ENCODE peak calls at places on chromosomes 12 and 14, in six cellular contexts. Q, G, P, V, W and N are unnamed samples.

GRCh38 chr12:87870493-87870892 is 158.7 kb downstream of the C12orf50 start:
- DNase-seq in Q (no peak), G (no peak), P (no peak), V (no peak), W (no peak), N (no peak)

GRCh38 chr12:88960213-88960878 is 380.1 kb upstream of the KITLG start:
- DNase-seq in Q (no peak), G (no peak), P (no peak), V (no peak), W (no peak), N (no peak)

GRCh38 chr12:44154128-44154527 is 318.2 kb downstream of the TMEM117 start:
- DNase-seq in Q (no peak), G (no peak), P (no peak), V (no peak), W (no peak), N (no peak)

GRCh38 chr14:104968541-104969401 is 9.4 kb downstream of the AHNAK2 start:
- DNase-seq in Q (peak; percentile 52), G (peak; percentile 56), P (no peak), V (peak; percentile 72), W (no peak), N (no peak)

GRCh38 chr14:61585598-61586538 is 109.4 kb upstream of the HIF1A start:
- DNase-seq in Q (peak; percentile 69), G (no peak), P (peak; percentile 87), V (peak; percentile 93), W (peak; percentile 77), N (no peak)

GRCh38 chr12:22410497-22410896 is 76.0 kb upstream of the ST8SIA1 start:
- DNase-seq in Q (no peak), G (no peak), P (no peak), V (no peak), W (no peak), N (no peak)

GRCh38 chr12:11954181-11954580 is 116.6 kb upstream of the BCL2L14 start:
- DNase-seq in Q (no peak), G (no peak), P (no peak), V (no peak), W (no peak), N (no peak)

GRCh38 chr14:68688872-68689371 is 103.9 kb downstream of the ZFP36L1 start:
- DNase-seq in Q (peak; percentile 47), G (no peak), P (no peak), V (no peak), W (peak; percentile 43), N (peak; percentile 13)

GRCh38 chr12:57452937-57453509 is 2.1 kb upstream of the INHBE start:
- DNase-seq in Q (peak; percentile 75), G (peak; percentile 65), P (peak; percentile 88), V (peak; percentile 88), W (peak; percentile 89), N (peak; percentile 83)

GRCh38 chr14:75001261-75001660 is 1.5 kb upstream of the EIF2B2 start:
- DNase-seq in Q (no peak), G (no peak), P (no peak), V (no peak), W (no peak), N (no peak)

GRCh38 chr12:92469837-92470236 is 233.0 kb upstream of the PLEKHG7 start:
- DNase-seq in Q (no peak), G (no peak), P (no peak), V (peak; percentile 55), W (peak; percentile 53), N (no peak)

GRCh38 chr14:92659765-92660561 is 88.5 kb downstream of the LGMN start:
- DNase-seq in Q (no peak), G (no peak), P (peak; percentile 32), V (peak; percentile 69), W (peak; percentile 75), N (no peak)

GRCh38 chr14:64725360-64725815 is 21.2 kb downstream of the PLEKHG3 start:
- DNase-seq in Q (no peak), G (no peak), P (peak; percentile 20), V (no peak), W (no peak), N (peak; percentile 15)

GRCh38 chr12:109716512-109717389 is 3.1 kb downstream of the FAM222A start:
- DNase-seq in Q (no peak), G (no peak), P (peak; percentile 46), V (peak; percentile 74), W (peak; percentile 81), N (no peak)

GRCh38 chr12:131141483-131141882 is 187.8 kb downstream of the ADGRD1 start:
- DNase-seq in Q (no peak), G (no peak), P (no peak), V (no peak), W (no peak), N (no peak)

GRCh38 chr14:42138406-42138805 is 531.7 kb downstream of the LRFN5 start:
- DNase-seq in Q (no peak), G (no peak), P (no peak), V (no peak), W (no peak), N (no peak)

GRCh38 chr14:55938249-55938791 is 179.9 kb upstream of the PELI2 start:
- DNase-seq in Q (no peak), G (no peak), P (no peak), V (no peak), W (no peak), N (no peak)

GRCh38 chr12:98422809-98423208 is 92.6 kb upstream of the TMPO start:
- DNase-seq in Q (no peak), G (no peak), P (peak; percentile 37), V (no peak), W (no peak), N (no peak)

GRCh38 chr14:38989917-38990546 is 113.0 kb downstream of the SEC23A start:
- DNase-seq in Q (no peak), G (no peak), P (no peak), V (no peak), W (no peak), N (no peak)

GRCh38 chr14:80136358-80136757 is 74.9 kb downstream of the DIO2 start:
- DNase-seq in Q (no peak), G (no peak), P (peak; percentile 42), V (no peak), W (no peak), N (peak; percentile 17)

GRCh38 chr14:90368946-90369721 is 27.7 kb upstream of the CALM1 start:
- DNase-seq in Q (no peak), G (peak; percentile 16), P (no peak), V (no peak), W (no peak), N (no peak)

GRCh38 chr12:22299294-22299912 is 35.1 kb downstream of the ST8SIA1 start:
- DNase-seq in Q (no peak), G (no peak), P (no peak), V (no peak), W (no peak), N (peak; percentile 68)

DNA sequence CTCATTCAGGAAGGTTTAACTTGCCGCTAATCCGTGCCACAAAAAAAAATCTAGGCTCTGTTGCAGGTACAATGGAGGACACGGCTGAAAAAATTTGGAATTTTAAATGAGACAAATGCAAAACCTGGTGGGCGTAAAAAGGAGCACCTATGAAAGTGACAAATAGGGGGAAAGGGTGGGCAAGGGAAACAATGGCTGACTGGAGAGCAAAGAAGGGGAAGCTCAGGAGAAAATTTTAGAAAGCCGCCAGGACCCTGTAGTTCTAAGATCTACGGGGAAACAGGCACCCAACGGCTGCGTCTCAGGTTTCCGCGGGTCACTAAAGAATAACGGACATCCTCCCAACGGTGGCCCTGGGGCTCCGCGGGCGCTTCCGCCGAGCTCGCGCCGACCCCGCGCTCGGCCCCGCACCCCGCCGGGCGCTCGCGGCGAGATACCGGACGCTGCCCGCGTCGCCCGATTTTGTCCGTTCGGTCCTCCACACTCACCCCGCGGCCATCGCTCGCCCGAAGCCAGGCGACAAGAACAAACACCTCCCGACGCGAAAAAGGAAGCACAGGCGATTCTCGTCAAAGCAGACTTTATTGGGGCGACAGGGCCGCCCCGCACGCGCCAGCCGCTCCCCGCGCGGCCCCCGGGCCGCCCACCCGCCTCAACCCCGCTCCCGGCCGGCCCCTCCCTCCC is 1.1 kb upstream of the YY1 start:
- DNase-seq in Q (no peak), G (peak; percentile 38), P (peak; percentile 64), V (peak; percentile 71), W (peak; percentile 65), N (peak; percentile 80)
- TF ChIP-seq POLR2A in Q (no peak), G (no peak), P (no peak), V (no peak), W (no peak), N (no peak)

DNA sequence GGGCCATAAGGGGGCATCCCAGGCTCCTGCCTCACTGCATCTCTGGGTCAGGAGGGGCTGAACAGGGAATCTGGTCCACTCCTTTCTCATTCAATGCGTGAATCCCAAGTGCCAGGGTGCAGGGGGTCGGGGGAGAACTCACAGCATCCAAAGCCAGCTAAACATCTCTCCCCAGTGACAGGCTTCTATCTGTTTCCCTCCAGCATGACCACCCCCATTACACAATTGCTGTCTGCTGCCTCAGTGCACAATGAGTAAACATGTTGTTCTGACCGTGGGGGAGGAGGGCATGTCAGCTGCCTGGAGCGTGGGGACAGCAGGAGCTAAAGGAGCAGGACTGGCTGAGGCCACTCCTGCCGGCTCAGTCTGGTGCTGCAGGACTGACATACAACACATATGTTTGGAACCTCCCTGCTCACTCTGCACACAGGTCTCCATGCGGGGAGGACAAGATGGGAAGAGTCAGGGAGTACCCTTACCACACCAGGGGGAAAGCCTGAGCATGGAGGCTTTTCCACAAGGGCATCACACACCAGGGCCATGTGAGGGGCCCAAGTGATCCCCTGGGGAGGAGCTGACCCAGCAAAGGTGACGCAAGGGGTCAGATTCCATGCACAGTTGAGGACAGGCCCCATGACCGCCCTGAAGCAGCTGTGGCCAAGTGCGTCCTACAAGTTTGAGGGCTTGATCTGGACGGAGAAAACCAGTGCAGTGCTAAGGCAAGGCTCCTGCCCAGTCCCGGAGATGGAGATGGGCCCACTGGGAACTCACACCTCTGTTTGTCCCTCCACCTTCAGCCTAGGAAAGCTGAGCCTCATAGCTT is 1.4 kb downstream of the TNS2 start:
- DNase-seq in Q (peak; percentile 78), G (no peak), P (peak; percentile 69), V (peak; percentile 84), W (peak; percentile 91), N (no peak)
- TF ChIP-seq POLR2A in Q (peak; percentile 71), G (no peak), P (peak; percentile 27), V (peak; percentile 22), W (no peak), N (no peak)

GRCh38 chr14:67514650-67515385 is 18.3 kb upstream of the PLEKHH1 start:
- DNase-seq in Q (peak; percentile 43), G (peak; percentile 45), P (peak; percentile 64), V (peak; percentile 62), W (peak; percentile 40), N (peak; percentile 55)
- TF ChIP-seq POLR2A in Q (no peak), G (no peak), P (no peak), V (no peak), W (no peak), N (no peak)

GRCh38 chr14:20345366-20345765 is 1.9 kb downstream of the PARP2 start:
- DNase-seq in Q (no peak), G (no peak), P (no peak), V (no peak), W (no peak), N (no peak)

GRCh38 chr14:20343855-20344205 is 395 bp downstream of the PARP2 start:
- DNase-seq in Q (no peak), G (no peak), P (no peak), V (no peak), W (no peak), N (peak; percentile 76)

GRCh38 chr14:20347747-20348146 is 4.3 kb downstream of the PARP2 start:
- DNase-seq in Q (no peak), G (no peak), P (no peak), V (peak; percentile 71), W (peak; percentile 44), N (no peak)

GRCh38 chr14:20346713-20347112 is 3.3 kb downstream of the PARP2 start:
- DNase-seq in Q (no peak), G (no peak), P (no peak), V (no peak), W (no peak), N (no peak)

GRCh38 chr14:20343092-20343854 is at the start of gene PARP2:
- DNase-seq in Q (peak; percentile 95), G (peak; percentile 96), P (peak; percentile 97), V (peak; percentile 98), W (peak; percentile 97), N (peak; percentile 99)
- TF ChIP-seq POLR2A in Q (peak; percentile 67), G (peak; percentile 96), P (peak; percentile 98), V (peak; percentile 98), W (no peak), N (peak; percentile 97)